ENCODE peak calls at places on chromosomes 4 and X, in six cellular contexts. F is stimulated activated CD4-positive, alpha-beta T cell treated with anti-CD3 and anti-CD28 coated beads, TNF-alpha, amount 100 ng/mL, for 48 hours; P is sigmoid colon; G is effector CD4-positive, alpha-beta T cell; K is brain microvascular endothelial cell; J is mucosa of descending colon. B is an unnamed sample.

GRCh38 chrX:15505104-15505503 is 4.5 kb downstream of the BMX start:
- DNase-seq in F (no peak), P (no peak), G (no peak), K (no peak), J (no peak), B (no peak)

GRCh38 chrX:118455013-118455412 is 40.6 kb upstream of the DOCK11 start:
- DNase-seq in F (no peak), P (no peak), G (no peak), K (no peak), J (no peak), B (no peak)

GRCh38 chrX:15977644-15978043 is 123.0 kb upstream of the AP1S2 start:
- DNase-seq in F (no peak), P (no peak), G (no peak), K (no peak), J (no peak), B (no peak)

GRCh38 chr4:74933562-74934015 is 673 bp downstream of the PARM1 start:
- DNase-seq in F (no peak), P (no peak), G (no peak), K (no peak), J (peak), B (no peak)

GRCh38 chr4:96175871-96176270 is 336.0 kb downstream of the PDHA2 start:
- DNase-seq in F (no peak), P (no peak), G (no peak), K (no peak), J (no peak), B (no peak)

GRCh38 chr4:122666527-122667245 is 45.8 kb upstream of the IL21 start:
- DNase-seq in F (no peak), P (no peak), G (no peak), K (peak), J (no peak), B (peak)

GRCh38 chrX:19684265-19684664 is 169.0 kb upstream of the MAP3K15 start:
- DNase-seq in F (no peak), P (no peak), G (no peak), K (no peak), J (no peak), B (no peak)

GRCh38 chrX:18354369-18355329 is at the start of gene SCML2:
- DNase-seq in F (peak), P (peak), G (peak), K (peak), J (peak), B (no peak)

GRCh38 chr4:8414377-8414776 is 26.1 kb downstream of the ACOX3 start:
- DNase-seq in F (no peak), P (no peak), G (no peak), K (no peak), J (no peak), B (no peak)

GRCh38 chrX:19094654-19095053 is 27.6 kb downstream of the ADGRG2 start:
- DNase-seq in F (no peak), P (no peak), G (no peak), K (no peak), J (no peak), B (no peak)

GRCh38 chr4:41324861-41325260 is 68.1 kb downstream of the UCHL1 start:
- DNase-seq in F (no peak), P (no peak), G (no peak), K (no peak), J (no peak), B (no peak)

GRCh38 chrX:130060122-130061069 is 49.9 kb downstream of the ELF4 start:
- DNase-seq in F (peak), P (peak), G (peak), K (peak), J (peak), B (peak)

GRCh38 chrX:101462892-101463291 is 22.4 kb upstream of the ARMCX4 start:
- DNase-seq in F (no peak), P (no peak), G (no peak), K (peak), J (no peak), B (peak)

GRCh38 chrX:120556251-120556650 is 4.5 kb downstream of the CUL4B start:
- DNase-seq in F (no peak), P (no peak), G (no peak), K (no peak), J (no peak), B (peak)

GRCh38 chrX:153922932-153923857 is 2.9 kb downstream of the ARHGAP4 start:
- DNase-seq in F (no peak), P (peak), G (no peak), K (no peak), J (peak), B (no peak)

B was measured in trophoblast cell.